ENCODE peak calls at places on chromosomes 3 and 15, in nine cellular contexts. H, Z, D, W, C, P, I, S and F are unnamed samples. For H3K27me3, the result is how much of the 10 kb centered on the place peaks cover.

GRCh38 chr3:45807645-45808540 is 11.6 kb upstream of the SLC6A20 start:
- DNase-seq in C (no peak), S (no peak), Z (no peak), W (no peak), H (no peak), I (no peak), P (no peak), D (no peak), F (no peak)

GRCh38 chr3:117540583-117540982 is 831.0 kb downstream of the TUSC7 start:
- DNase-seq in C (peak), W (no peak), I (peak), H (no peak), D (no peak), P (no peak), Z (no peak), S (no peak), F (no peak)

GRCh38 chr3:37707428-37708372 is 154.0 kb upstream of the CTDSPL start:
- DNase-seq in S (no peak), W (no peak), H (no peak), D (no peak), Z (no peak), P (no peak), I (no peak), C (no peak), F (no peak)

GRCh38 chr3:162170581-162170980 is 674.0 kb downstream of the OTOL1 start:
- DNase-seq in C (peak), S (no peak), Z (no peak), W (no peak), H (no peak), D (no peak), P (no peak), I (peak), F (no peak)

GRCh38 chr3:94336076-94336741 is 273.3 kb downstream of the NSUN3 start:
- DNase-seq in I (peak), D (no peak), S (no peak), Z (no peak), P (no peak), C (peak), H (no peak), W (no peak), F (peak)

GRCh38 chr3:183629546-183630301 is 5.7 kb upstream of the KLHL24 start:
- DNase-seq in S (no peak), Z (no peak), H (no peak), W (no peak), P (no peak), C (no peak), I (no peak), D (no peak), F (no peak)

GRCh38 chr3:179668429-179668828 is 15.6 kb downstream of the USP13 start:
- DNase-seq in H (no peak), Z (no peak), D (no peak), I (no peak), W (no peak), S (no peak), C (no peak), P (no peak), F (no peak)

GRCh38 chr15:42919794-42920280 is 741 bp downstream of the TTBK2 start:
- DNase-seq in D (peak), P (no peak), H (peak), S (no peak), Z (no peak), W (peak), C (peak), I (peak), F (peak)

GRCh38 chr3:193342551-193342950 is 36.0 kb downstream of the ATP13A5 start:
- DNase-seq in Z (no peak), S (no peak), H (no peak), C (peak), D (no peak), P (no peak), I (no peak), W (no peak), F (no peak)

GRCh38 chr15:82566690-82567089 is 26.4 kb upstream of the RPS17 start:
- DNase-seq in C (peak), H (no peak), D (no peak), I (peak), P (no peak), W (no peak), Z (no peak), S (no peak), F (peak)

GRCh38 chr3:177746259-177747021 is 549.2 kb upstream of the TBL1XR1 start:
- DNase-seq in C (peak), I (peak), S (no peak), P (no peak), H (no peak), W (no peak), D (no peak), Z (no peak), F (peak)

GRCh38 chr15:90913398-90913944 is 10.4 kb downstream of the MAN2A2 start:
- DNase-seq in C (no peak), W (no peak), Z (no peak), D (no peak), S (no peak), H (no peak), I (no peak), P (peak), F (no peak)

GRCh38 chr3:155271343-155271613 is 22.2 kb downstream of the STRIT1 start:
- DNase-seq in C (no peak), D (no peak), Z (no peak), I (no peak), P (no peak), W (no peak), S (no peak), H (no peak), F (no peak)

GRCh38 chr3:155270063-155270462 is 23.4 kb downstream of the STRIT1 start:
- DNase-seq in I (no peak), C (no peak), W (no peak), P (no peak), S (no peak), H (no peak), D (no peak), Z (no peak), F (no peak)

GRCh38 chr3:155270485-155271342 is 22.8 kb downstream of the STRIT1 start:
- DNase-seq in Z (no peak), I (no peak), W (peak), S (no peak), D (no peak), P (no peak), H (no peak), C (peak), F (no peak)
- H3K27ac ChIP-seq in Z (no peak), I (no peak), W (peak), S (no peak), D (no peak), P (no peak), H (no peak), C (no peak), F (no peak)

GRCh38 chr15:72272213-72272996 is at the start of gene PARP6:
- DNase-seq in S (peak), W (peak), I (peak), H (peak), C (peak), P (peak), Z (peak), D (peak), F (peak)
- TF ChIP-seq CTCF in S (peak), W (no peak), I (peak), H (peak), C (peak), P (peak), Z (peak), D (peak), F (peak)

GRCh38 chr3:51099794-51100542 is 285.1 kb upstream of the MANF start:
- DNase-seq in D (peak), H (peak), P (no peak), I (peak), W (peak), Z (no peak), C (peak), S (no peak), F (peak)
- H3K27me3 ChIP-seq in D (under half), H (under half), P (under half), I (under half), W (under half), Z (under half), C (under half), S (under half), F (under half)

DNA sequence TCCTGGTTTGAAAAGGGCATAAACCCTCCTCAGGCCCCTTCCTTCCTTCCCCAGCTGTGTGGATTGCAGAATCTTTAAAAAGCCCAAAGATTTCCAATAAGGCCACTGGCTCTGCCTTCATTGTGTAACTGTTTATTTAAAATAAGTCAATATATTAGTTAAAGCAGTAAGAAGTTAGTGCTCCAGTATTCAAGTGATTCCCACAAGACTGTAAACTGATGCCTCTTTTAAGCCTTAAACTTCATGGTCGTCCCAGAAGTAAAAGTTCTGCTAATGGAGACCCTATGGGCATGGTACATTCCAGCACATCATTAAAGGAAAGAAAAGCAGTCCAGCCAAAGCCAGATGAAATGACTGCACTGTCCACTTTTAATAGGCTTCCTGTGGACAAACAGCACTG is 512.6 kb downstream of the MECOM start:
- DNase-seq in H (no peak), S (no peak), P (no peak), Z (no peak), W (no peak), C (no peak), D (no peak), I (peak), F (no peak)
- H3K27ac ChIP-seq in H (no peak), S (no peak), P (no peak), Z (no peak), W (no peak), C (no peak), D (no peak), I (peak), F (no peak)

GRCh38 chr15:75202251-75203016 is 752 bp downstream of the C15orf39 start:
- DNase-seq in H (peak), W (peak), Z (peak), D (peak), P (peak), I (peak), C (peak), S (peak), F (peak)
- TF ChIP-seq CTCF in H (no peak), W (peak), Z (peak), D (no peak), P (no peak), I (no peak), C (no peak), S (no peak), F (peak)